ENCODE peak calls at places on chromosomes 11 and 22, in six cellular contexts. One of them, this sample, is unnamed.

GRCh38 chr11:67195971-67196418 is 70.3 kb upstream of the GRK2 start:
- DNase-seq in brain microvascular endothelial cell: no peak
- DNase-seq in right lobe of liver: no peak
- DNase-seq in type B pancreatic cell: no peak
- DNase-seq in SK-N-SH: no peak
- DNase-seq in ureter: no peak
- DNase-seq in this sample: no peak

GRCh38 chr11:125923633-125924032 is 19.3 kb downstream of the DDX25 start:
- DNase-seq in brain microvascular endothelial cell: no peak
- DNase-seq in right lobe of liver: no peak
- DNase-seq in type B pancreatic cell: no peak
- DNase-seq in SK-N-SH: no peak
- DNase-seq in ureter: no peak
- DNase-seq in this sample: no peak

GRCh38 chr11:36041988-36042606 is 98.2 kb downstream of the LDLRAD3 start:
- DNase-seq in brain microvascular endothelial cell: no peak
- DNase-seq in right lobe of liver: no peak
- DNase-seq in type B pancreatic cell: no peak
- DNase-seq in SK-N-SH: no peak
- DNase-seq in ureter: no peak
- DNase-seq in this sample: no peak

GRCh38 chr11:8839957-8840945 is 70.7 kb upstream of the AKIP1 start:
- DNase-seq in brain microvascular endothelial cell: no peak
- DNase-seq in right lobe of liver: no peak
- DNase-seq in type B pancreatic cell: no peak
- DNase-seq in SK-N-SH: no peak
- DNase-seq in ureter: no peak
- DNase-seq in this sample: no peak

GRCh38 chr11:113091578-113091844 is 130.3 kb downstream of the NCAM1 start:
- DNase-seq in brain microvascular endothelial cell: no peak
- DNase-seq in right lobe of liver: no peak
- DNase-seq in type B pancreatic cell: no peak
- DNase-seq in SK-N-SH: no peak
- DNase-seq in ureter: no peak
- DNase-seq in this sample: no peak

GRCh38 chr11:44381261-44381660 is 71.3 kb upstream of the ALX4 start:
- DNase-seq in brain microvascular endothelial cell: no peak
- DNase-seq in right lobe of liver: no peak
- DNase-seq in type B pancreatic cell: no peak
- DNase-seq in SK-N-SH: no peak
- DNase-seq in ureter: no peak
- DNase-seq in this sample: no peak

GRCh38 chr11:2421226-2421994 is 20.9 kb downstream of the TSSC4 start:
- DNase-seq in brain microvascular endothelial cell: no peak
- DNase-seq in right lobe of liver: no peak
- DNase-seq in type B pancreatic cell: no peak
- DNase-seq in SK-N-SH: no peak
- DNase-seq in ureter: no peak
- DNase-seq in this sample: peak

GRCh38 chr11:98130117-98130625 is 890.6 kb upstream of the CNTN5 start:
- DNase-seq in brain microvascular endothelial cell: no peak
- DNase-seq in right lobe of liver: no peak
- DNase-seq in type B pancreatic cell: no peak
- DNase-seq in SK-N-SH: no peak
- DNase-seq in ureter: no peak
- DNase-seq in this sample: no peak

GRCh38 chr22:40507491-40507890 is 129.0 kb downstream of the MRTFA start:
- DNase-seq in brain microvascular endothelial cell: no peak
- DNase-seq in right lobe of liver: no peak
- DNase-seq in type B pancreatic cell: no peak
- DNase-seq in SK-N-SH: no peak
- DNase-seq in ureter: no peak
- DNase-seq in this sample: no peak

GRCh38 chr22:46070722-46071450 is 79.4 kb upstream of the PPARA start:
- DNase-seq in brain microvascular endothelial cell: no peak
- DNase-seq in right lobe of liver: peak
- DNase-seq in type B pancreatic cell: no peak
- DNase-seq in SK-N-SH: peak
- DNase-seq in ureter: no peak
- DNase-seq in this sample: peak

GRCh38 chr11:75797116-75797515 is 17.9 kb upstream of the UVRAG start:
- DNase-seq in brain microvascular endothelial cell: no peak
- DNase-seq in right lobe of liver: no peak
- DNase-seq in type B pancreatic cell: no peak
- DNase-seq in SK-N-SH: no peak
- DNase-seq in ureter: no peak
- DNase-seq in this sample: no peak

GRCh38 chr11:66048525-66049313 is at the start of gene GAL3ST3:
- DNase-seq in brain microvascular endothelial cell: no peak
- DNase-seq in right lobe of liver: no peak
- DNase-seq in type B pancreatic cell: no peak
- DNase-seq in SK-N-SH: peak
- DNase-seq in ureter: no peak
- DNase-seq in this sample: peak

GRCh38 chr22:40728731-40729189 is 49.5 kb downstream of the MCHR1 start:
- DNase-seq in brain microvascular endothelial cell: no peak
- DNase-seq in right lobe of liver: no peak
- DNase-seq in type B pancreatic cell: no peak
- DNase-seq in SK-N-SH: no peak
- DNase-seq in ureter: peak
- DNase-seq in this sample: no peak

GRCh38 chr11:35914824-35915223 is 29.0 kb upstream of the LDLRAD3 start:
- DNase-seq in brain microvascular endothelial cell: no peak
- DNase-seq in right lobe of liver: no peak
- DNase-seq in type B pancreatic cell: no peak
- DNase-seq in SK-N-SH: no peak
- DNase-seq in ureter: no peak
- DNase-seq in this sample: no peak

GRCh38 chr11:12164061-12165014 is 53.9 kb downstream of the MICAL2 start:
- DNase-seq in brain microvascular endothelial cell: peak
- DNase-seq in right lobe of liver: no peak
- DNase-seq in type B pancreatic cell: no peak
- DNase-seq in SK-N-SH: no peak
- DNase-seq in ureter: peak
- DNase-seq in this sample: no peak